ENCODE peak calls at places on chromosomes 6 and 20, in six cellular contexts. One of them, this sample, is unnamed.

GRCh38 chr20:58759947-58760346 is 67.3 kb downstream of the NPEPL1 start:
- DNase-seq in neural progenitor cell: no peak
- DNase-seq in MM.1S: no peak
- DNase-seq in PC-3: no peak
- DNase-seq in SK-N-SH: no peak
- DNase-seq in GM23248: no peak
- DNase-seq in this sample: no peak

GRCh38 chr20:49762940-49763766 is 49.5 kb upstream of the B4GALT5 start:
- DNase-seq in PC-3: peak
- DNase-seq in MM.1S: no peak
- DNase-seq in SK-N-SH: no peak
- DNase-seq in GM23248: no peak
- DNase-seq in neural progenitor cell: no peak
- DNase-seq in this sample: no peak

GRCh38 chr6:31094389-31094881 is 17.9 kb downstream of the C6orf15 start:
- DNase-seq in MM.1S: peak
- DNase-seq in GM23248: peak
- DNase-seq in neural progenitor cell: no peak
- DNase-seq in PC-3: peak
- DNase-seq in SK-N-SH: no peak
- DNase-seq in this sample: peak

GRCh38 chr20:41497186-41497895 is 120.8 kb downstream of the CHD6 start:
- DNase-seq in GM23248: no peak
- DNase-seq in PC-3: no peak
- DNase-seq in neural progenitor cell: no peak
- DNase-seq in SK-N-SH: no peak
- DNase-seq in MM.1S: no peak
- DNase-seq in this sample: no peak

GRCh38 chr6:52872031-52872430 is 31.4 kb upstream of the GSTA5 start:
- DNase-seq in PC-3: no peak
- DNase-seq in GM23248: no peak
- DNase-seq in MM.1S: no peak
- DNase-seq in neural progenitor cell: no peak
- DNase-seq in SK-N-SH: no peak
- DNase-seq in this sample: no peak

GRCh38 chr6:24775520-24776058 is 852 bp downstream of the GMNN start:
- DNase-seq in neural progenitor cell: peak
- DNase-seq in PC-3: peak
- DNase-seq in SK-N-SH: no peak
- DNase-seq in MM.1S: peak
- DNase-seq in GM23248: peak
- DNase-seq in this sample: peak

GRCh38 chr6:148423601-148424270 is 81.1 kb downstream of the SASH1 start:
- DNase-seq in MM.1S: no peak
- DNase-seq in SK-N-SH: no peak
- DNase-seq in PC-3: no peak
- DNase-seq in neural progenitor cell: no peak
- DNase-seq in GM23248: no peak
- DNase-seq in this sample: peak

GRCh38 chr6:168709991-168710390 is 269.0 kb downstream of the SMOC2 start:
- DNase-seq in MM.1S: no peak
- DNase-seq in GM23248: no peak
- DNase-seq in SK-N-SH: no peak
- DNase-seq in PC-3: no peak
- DNase-seq in neural progenitor cell: no peak
- DNase-seq in this sample: no peak

GRCh38 chr20:38812915-38813573 is 7.5 kb downstream of the PPP1R16B start:
- DNase-seq in GM23248: no peak
- DNase-seq in MM.1S: no peak
- DNase-seq in SK-N-SH: no peak
- DNase-seq in PC-3: no peak
- DNase-seq in neural progenitor cell: no peak
- DNase-seq in this sample: peak

GRCh38 chr6:66808771-66809170 is 1101.7 kb upstream of the EYS start:
- DNase-seq in MM.1S: no peak
- DNase-seq in neural progenitor cell: no peak
- DNase-seq in GM23248: no peak
- DNase-seq in PC-3: no peak
- DNase-seq in SK-N-SH: no peak
- DNase-seq in this sample: no peak

GRCh38 chr20:51700809-51701285 is 67.3 kb downstream of the ATP9A start:
- DNase-seq in PC-3: peak
- DNase-seq in neural progenitor cell: peak
- DNase-seq in SK-N-SH: peak
- DNase-seq in GM23248: peak
- DNase-seq in MM.1S: peak
- DNase-seq in this sample: peak

GRCh38 chr6:154842828-154843227 is 109.6 kb downstream of the SCAF8 start:
- DNase-seq in GM23248: no peak
- DNase-seq in SK-N-SH: peak
- DNase-seq in PC-3: no peak
- DNase-seq in MM.1S: no peak
- DNase-seq in neural progenitor cell: no peak
- DNase-seq in this sample: no peak

GRCh38 chr6:170291271-170292110 is 613 bp upstream of the DLL1 start:
- DNase-seq in MM.1S: no peak
- DNase-seq in GM23248: peak
- DNase-seq in SK-N-SH: peak
- DNase-seq in neural progenitor cell: peak
- DNase-seq in PC-3: peak
- DNase-seq in this sample: peak

GRCh38 chr20:37846573-37846972 is 56.4 kb upstream of the VSTM2L start:
- DNase-seq in MM.1S: no peak
- DNase-seq in PC-3: no peak
- DNase-seq in GM23248: no peak
- DNase-seq in neural progenitor cell: peak
- DNase-seq in SK-N-SH: no peak
- DNase-seq in this sample: no peak

GRCh38 chr6:63434936-63435335 is 115.2 kb upstream of the LGSN start:
- DNase-seq in GM23248: no peak
- DNase-seq in PC-3: no peak
- DNase-seq in neural progenitor cell: no peak
- DNase-seq in SK-N-SH: no peak
- DNase-seq in MM.1S: no peak
- DNase-seq in this sample: no peak

GRCh38 chr6:116564296-116564695 is 7.0 kb upstream of the RWDD1 start:
- DNase-seq in SK-N-SH: no peak
- DNase-seq in GM23248: peak
- DNase-seq in MM.1S: no peak
- DNase-seq in PC-3: no peak
- DNase-seq in neural progenitor cell: no peak
- DNase-seq in this sample: no peak

GRCh38 chr20:10784337-10785183 is 110.8 kb upstream of the JAG1 start:
- DNase-seq in MM.1S: no peak
- DNase-seq in GM23248: no peak
- DNase-seq in SK-N-SH: no peak
- DNase-seq in neural progenitor cell: no peak
- DNase-seq in PC-3: no peak
- DNase-seq in this sample: no peak

GRCh38 chr20:54231006-54231405 is 23.1 kb downstream of the PFDN4 start:
- DNase-seq in GM23248: peak
- DNase-seq in PC-3: no peak
- DNase-seq in neural progenitor cell: no peak
- DNase-seq in SK-N-SH: no peak
- DNase-seq in MM.1S: no peak
- DNase-seq in this sample: no peak

GRCh38 chr20:18004389-18005031 is 35.7 kb downstream of the MGME1 start:
- DNase-seq in MM.1S: no peak
- DNase-seq in neural progenitor cell: no peak
- DNase-seq in PC-3: no peak
- DNase-seq in GM23248: no peak
- DNase-seq in SK-N-SH: no peak
- DNase-seq in this sample: no peak

GRCh38 chr20:63325021-63325471 is 32.1 kb downstream of the COL20A1 start:
- DNase-seq in GM23248: no peak
- DNase-seq in MM.1S: no peak
- DNase-seq in PC-3: no peak
- DNase-seq in SK-N-SH: no peak
- DNase-seq in neural progenitor cell: no peak
- DNase-seq in this sample: no peak

GRCh38 chr6:168862346-168862980 is 391.2 kb downstream of the THBS2 start:
- DNase-seq in GM23248: no peak
- DNase-seq in neural progenitor cell: no peak
- DNase-seq in PC-3: no peak
- DNase-seq in SK-N-SH: no peak
- DNase-seq in MM.1S: no peak
- DNase-seq in this sample: no peak

GRCh38 chr6:106087548-106088325 is 1.6 kb downstream of the PRDM1 start:
- DNase-seq in neural progenitor cell: peak
- DNase-seq in PC-3: peak
- DNase-seq in MM.1S: peak
- DNase-seq in SK-N-SH: no peak
- DNase-seq in GM23248: peak
- DNase-seq in this sample: no peak

GRCh38 chr6:166561766-166562165 is 24.7 kb downstream of the RAMACL start:
- DNase-seq in PC-3: no peak
- DNase-seq in neural progenitor cell: no peak
- DNase-seq in MM.1S: no peak
- DNase-seq in GM23248: peak
- DNase-seq in SK-N-SH: no peak
- DNase-seq in this sample: no peak

GRCh38 chr6:1986454-1987243 is 258.8 kb downstream of the GMDS start:
- DNase-seq in PC-3: no peak
- DNase-seq in GM23248: no peak
- DNase-seq in neural progenitor cell: no peak
- DNase-seq in MM.1S: no peak
- DNase-seq in SK-N-SH: no peak
- DNase-seq in this sample: no peak

GRCh38 chr6:150627601-150628012 is 27.9 kb downstream of the PLEKHG1 start:
- DNase-seq in PC-3: peak
- DNase-seq in MM.1S: no peak
- DNase-seq in GM23248: peak
- DNase-seq in SK-N-SH: no peak
- DNase-seq in neural progenitor cell: no peak
- DNase-seq in this sample: no peak

GRCh38 chr20:11569163-11569562 is 348.5 kb upstream of the BTBD3 start:
- DNase-seq in GM23248: no peak
- DNase-seq in SK-N-SH: no peak
- DNase-seq in neural progenitor cell: peak
- DNase-seq in PC-3: peak
- DNase-seq in MM.1S: no peak
- DNase-seq in this sample: no peak

GRCh38 chr6:74087898-74088297 is 391.9 kb downstream of the CD109 start:
- DNase-seq in neural progenitor cell: no peak
- DNase-seq in PC-3: peak
- DNase-seq in MM.1S: no peak
- DNase-seq in GM23248: peak
- DNase-seq in SK-N-SH: no peak
- DNase-seq in this sample: no peak

GRCh38 chr6:166253277-166254229 is 54.6 kb downstream of the PRR18 start:
- DNase-seq in MM.1S: no peak
- DNase-seq in SK-N-SH: peak
- DNase-seq in GM23248: peak
- DNase-seq in PC-3: no peak
- DNase-seq in neural progenitor cell: peak
- DNase-seq in this sample: no peak

GRCh38 chr20:31945790-31946189 is 6.1 kb downstream of the PDRG1 start:
- DNase-seq in GM23248: peak
- DNase-seq in PC-3: no peak
- DNase-seq in MM.1S: no peak
- DNase-seq in SK-N-SH: no peak
- DNase-seq in neural progenitor cell: no peak
- DNase-seq in this sample: no peak

GRCh38 chr20:11032611-11033010 is 358.8 kb upstream of the JAG1 start:
- DNase-seq in SK-N-SH: no peak
- DNase-seq in neural progenitor cell: no peak
- DNase-seq in PC-3: no peak
- DNase-seq in GM23248: no peak
- DNase-seq in MM.1S: no peak
- DNase-seq in this sample: no peak

GRCh38 chr20:36322131-36322530 is 16.0 kb downstream of the DLGAP4 start:
- DNase-seq in GM23248: no peak
- DNase-seq in neural progenitor cell: no peak
- DNase-seq in SK-N-SH: no peak
- DNase-seq in MM.1S: no peak
- DNase-seq in PC-3: no peak
- DNase-seq in this sample: no peak

DNA sequence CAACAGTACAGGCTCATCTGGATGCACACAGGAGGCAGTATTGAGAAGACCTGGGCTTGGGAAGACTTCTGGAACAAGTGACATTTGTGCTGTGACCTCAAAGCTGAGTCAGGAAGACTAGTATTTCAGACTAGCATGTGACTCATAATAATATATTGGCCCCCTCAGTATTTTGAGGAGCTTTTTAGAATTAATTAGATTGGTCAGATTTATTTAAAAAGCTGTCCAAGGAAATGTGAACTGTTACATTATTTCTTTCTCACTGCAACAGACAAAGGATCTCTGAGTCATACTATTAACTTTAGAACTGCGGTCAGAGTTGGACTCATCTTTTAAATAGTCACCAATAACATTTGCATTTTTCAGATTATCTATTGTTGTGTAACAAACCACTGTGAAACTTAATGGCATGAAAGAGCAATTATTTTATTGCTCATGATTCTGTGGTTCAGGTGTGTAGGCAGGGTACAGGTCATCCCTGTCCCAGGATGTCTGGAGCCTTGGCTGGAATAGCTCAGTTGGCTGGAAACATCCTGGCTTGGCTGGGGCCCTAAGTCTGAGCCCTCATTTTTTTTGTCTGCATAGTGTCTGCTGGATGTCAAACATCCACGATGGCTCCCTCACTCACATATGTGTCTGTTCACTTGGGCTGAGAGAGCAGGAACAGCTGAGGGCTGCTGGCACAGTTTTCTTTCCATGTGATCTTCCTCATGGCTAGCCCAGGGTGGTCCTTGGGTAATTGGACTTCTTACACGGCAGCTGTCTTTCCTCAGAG is 46.8 kb downstream of the MAP3K4 start:
- DNase-seq in PC-3: peak
- DNase-seq in GM23248: peak
- DNase-seq in SK-N-SH: no peak
- DNase-seq in MM.1S: no peak
- DNase-seq in neural progenitor cell: no peak
- DNase-seq in this sample: no peak
- TF ChIP-seq EZH2phosphoT487 in PC-3: no peak
- TF ChIP-seq EZH2phosphoT487 in GM23248: peak
- TF ChIP-seq EZH2phosphoT487 in SK-N-SH: no peak
- TF ChIP-seq EZH2phosphoT487 in MM.1S: no peak
- TF ChIP-seq EZH2phosphoT487 in neural progenitor cell: no peak
- TF ChIP-seq EZH2phosphoT487 in this sample: no peak

GRCh38 chr6:137046871-137047412 is 2.2 kb upstream of the IL20RA start:
- DNase-seq in SK-N-SH: no peak
- DNase-seq in MM.1S: no peak
- DNase-seq in PC-3: no peak
- DNase-seq in neural progenitor cell: no peak
- DNase-seq in GM23248: no peak
- DNase-seq in this sample: no peak
- TF ChIP-seq EZH2phosphoT487 in SK-N-SH: no peak
- TF ChIP-seq EZH2phosphoT487 in MM.1S: no peak
- TF ChIP-seq EZH2phosphoT487 in PC-3: no peak
- TF ChIP-seq EZH2phosphoT487 in neural progenitor cell: no peak
- TF ChIP-seq EZH2phosphoT487 in GM23248: no peak
- TF ChIP-seq EZH2phosphoT487 in this sample: no peak

GRCh38 chr6:164098857-164099534 is 684.5 kb downstream of the QKI start:
- DNase-seq in PC-3: no peak
- DNase-seq in GM23248: no peak
- DNase-seq in SK-N-SH: no peak
- DNase-seq in MM.1S: no peak
- DNase-seq in neural progenitor cell: no peak
- DNase-seq in this sample: no peak
- TF ChIP-seq EZH2phosphoT487 in PC-3: no peak
- TF ChIP-seq EZH2phosphoT487 in GM23248: no peak
- TF ChIP-seq EZH2phosphoT487 in SK-N-SH: no peak
- TF ChIP-seq EZH2phosphoT487 in MM.1S: no peak
- TF ChIP-seq EZH2phosphoT487 in neural progenitor cell: no peak
- TF ChIP-seq EZH2phosphoT487 in this sample: no peak

GRCh38 chr20:25529295-25529951 is 55.9 kb downstream of the NINL start:
- DNase-seq in PC-3: no peak
- DNase-seq in neural progenitor cell: no peak
- DNase-seq in GM23248: no peak
- DNase-seq in SK-N-SH: no peak
- DNase-seq in MM.1S: no peak
- DNase-seq in this sample: no peak
- TF ChIP-seq EZH2phosphoT487 in PC-3: no peak
- TF ChIP-seq EZH2phosphoT487 in neural progenitor cell: no peak
- TF ChIP-seq EZH2phosphoT487 in GM23248: no peak
- TF ChIP-seq EZH2phosphoT487 in SK-N-SH: no peak
- TF ChIP-seq EZH2phosphoT487 in MM.1S: no peak
- TF ChIP-seq EZH2phosphoT487 in this sample: no peak